ENCODE peak calls at places on chromosomes 16 and 17, in six cellular contexts. W, E, R, S, U and G are unnamed samples.

GRCh38 chr16:81831722-81832126 is 52.6 kb downstream of the PLCG2 start:
- DNase-seq in W (peak; percentile 71), E (peak; percentile 95), R (no peak), S (no peak), U (peak; percentile 22), G (no peak)

GRCh38 chr17:57986841-57987581 is 1.0 kb downstream of the VEZF1 start:
- DNase-seq in W (peak; percentile 43), E (no peak), R (peak; percentile 58), S (no peak), U (peak; percentile 79), G (peak; percentile 59)

GRCh38 chr17:7056386-7056785 is 12.5 kb upstream of the SLC16A11 start:
- DNase-seq in W (no peak), E (no peak), R (no peak), S (no peak), U (no peak), G (no peak)

GRCh38 chr16:73713817-73714495 is 582.7 kb upstream of the PSMD7 start:
- DNase-seq in W (no peak), E (peak; percentile 2), R (no peak), S (no peak), U (peak; percentile 71), G (no peak)

GRCh38 chr16:88651276-88651988 is 579 bp upstream of the CYBA start:
- DNase-seq in W (peak; percentile 56), E (peak; percentile 97), R (peak; percentile 75), S (peak; percentile 73), U (no peak), G (no peak)

GRCh38 chr16:66928702-66929388 is 3.5 kb upstream of the RRAD start:
- DNase-seq in W (no peak), E (peak; percentile 29), R (no peak), S (no peak), U (no peak), G (no peak)

GRCh38 chr16:56662357-56663354 is 4.9 kb downstream of the MT1F start:
- DNase-seq in W (no peak), E (no peak), R (peak; percentile 24), S (peak; percentile 41), U (no peak), G (no peak)

GRCh38 chr16:50093607-50094570 is 28.1 kb downstream of the HEATR3 start:
- DNase-seq in W (peak; percentile 59), E (no peak), R (no peak), S (no peak), U (peak; percentile 8), G (peak; percentile 20)

GRCh38 chr16:12089492-12090161 is 113.1 kb downstream of the SNX29 start:
- DNase-seq in W (no peak), E (peak; percentile 63), R (no peak), S (peak; percentile 35), U (no peak), G (peak; percentile 70)

GRCh38 chr17:29883497-29883896 is 46.5 kb downstream of the SSH2 start:
- DNase-seq in W (no peak), E (no peak), R (no peak), S (no peak), U (no peak), G (no peak)

GRCh38 chr16:58882292-58882691 is 148.2 kb upstream of the GOT2 start:
- DNase-seq in W (no peak), E (no peak), R (no peak), S (no peak), U (peak; percentile 8), G (no peak)

GRCh38 chr16:50500171-50500874 is 47.9 kb upstream of the NKD1 start:
- DNase-seq in W (no peak), E (no peak), R (no peak), S (no peak), U (no peak), G (no peak)

GRCh38 chr16:77220427-77220826 is 21.2 kb downstream of the SYCE1L start:
- DNase-seq in W (no peak), E (peak; percentile 12), R (no peak), S (no peak), U (no peak), G (no peak)

GRCh38 chr17:7484964-7485377 is 805 bp downstream of the POLR2A start:
- DNase-seq in W (no peak), E (peak; percentile 72), R (no peak), S (no peak), U (no peak), G (no peak)

GRCh38 chr16:11610580-11610979 is 23.9 kb upstream of the LITAF start:
- DNase-seq in W (no peak), E (peak; percentile 43), R (no peak), S (no peak), U (no peak), G (no peak)

GRCh38 chr17:19273731-19274130 is 36.6 kb downstream of the EPN2 start:
- DNase-seq in W (no peak), E (no peak), R (no peak), S (no peak), U (peak; percentile 23), G (no peak)

GRCh38 chr17:6654816-6655731 is 3.5 kb downstream of the C17orf100 start:
- DNase-seq in W (peak; percentile 72), E (no peak), R (peak; percentile 61), S (no peak), U (peak; percentile 40), G (peak; percentile 65)

GRCh38 chr17:45677770-45678169 is 106.3 kb upstream of the CRHR1 start:
- DNase-seq in W (no peak), E (no peak), R (no peak), S (no peak), U (no peak), G (no peak)

GRCh38 chr17:21678451-21679081 is 13.8 kb upstream of the KCNJ18 start:
- DNase-seq in W (no peak), E (no peak), R (peak; percentile 17), S (no peak), U (no peak), G (peak; percentile 43)

GRCh38 chr17:67438669-67439068 is 61.6 kb downstream of the PITPNC1 start:
- DNase-seq in W (no peak), E (no peak), R (no peak), S (no peak), U (no peak), G (no peak)

GRCh38 chr17:59296190-59296589 is 35.3 kb upstream of the YPEL2 start:
- DNase-seq in W (no peak), E (no peak), R (no peak), S (no peak), U (no peak), G (no peak)

GRCh38 chr17:77269696-77270681 is 129.2 kb downstream of the SEC14L1 start:
- DNase-seq in W (no peak), E (no peak), R (peak; percentile 45), S (no peak), U (no peak), G (no peak)

GRCh38 chr17:80414803-80415625 is at the start of gene ENDOV:
- DNase-seq in W (peak; percentile 95), E (peak; percentile 97), R (peak; percentile 82), S (peak; percentile 77), U (peak; percentile 98), G (peak; percentile 93)

GRCh38 chr17:42243493-42243982 is 32.7 kb downstream of the STAT5B start:
- DNase-seq in W (no peak), E (no peak), R (no peak), S (no peak), U (no peak), G (no peak)